ENCODE peak calls at places on chromosomes 6 and 20, in six cellular contexts. O is H1, I is neuronal stem cell, F is IMR-90, B is H9, Z is trophoblast cell. M is an unnamed sample.

GRCh38 chr6:167673951-167674350 is 152.8 kb upstream of the AFDN start:
- DNase-seq in O (no peak), I (no peak), B (no peak), Z (no peak), F (no peak), M (no peak)

GRCh38 chr6:96156425-96156824 is 140.7 kb downstream of the FUT9 start:
- DNase-seq in F (no peak), I (no peak), O (no peak), B (no peak), Z (no peak), M (peak)

GRCh38 chr6:107957165-107957908 is 671 bp downstream of the SEC63 start:
- DNase-seq in B (peak), F (peak), Z (peak), O (peak), I (peak), M (peak)

GRCh38 chr6:40343318-40343886 is 243.8 kb downstream of the LRFN2 start:
- DNase-seq in O (peak), F (no peak), I (no peak), Z (no peak), B (peak), M (no peak)

GRCh38 chr6:102127253-102127652 is 733.7 kb downstream of the GRIK2 start:
- DNase-seq in F (no peak), I (no peak), B (no peak), O (no peak), Z (no peak), M (no peak)

GRCh38 chr6:87870606-87871005 is 168.6 kb upstream of the AKIRIN2 start:
- DNase-seq in B (no peak), I (no peak), Z (peak), O (no peak), F (no peak), M (no peak)

GRCh38 chr6:122692175-122692598 is 82.0 kb downstream of the PKIB start:
- DNase-seq in B (no peak), Z (peak), F (peak), I (no peak), O (no peak), M (peak)

GRCh38 chr20:38839563-38839962 is 34.1 kb downstream of the PPP1R16B start:
- DNase-seq in F (no peak), B (no peak), O (no peak), I (no peak), Z (no peak), M (no peak)

GRCh38 chr6:6657085-6657819 is 68.7 kb downstream of the LY86 start:
- DNase-seq in O (no peak), B (no peak), F (no peak), Z (no peak), I (no peak), M (no peak)

GRCh38 chr6:154295733-154296132 is 60.9 kb downstream of the IPCEF1 start:
- DNase-seq in F (no peak), O (no peak), B (no peak), Z (no peak), I (no peak), M (no peak)

GRCh38 chr6:80872194-80872950 is 765.9 kb downstream of the BCKDHB start:
- DNase-seq in B (no peak), Z (no peak), I (no peak), F (no peak), O (no peak), M (no peak)

GRCh38 chr6:4687989-4688947 is 87.9 kb upstream of the CDYL start:
- DNase-seq in B (no peak), O (no peak), Z (peak), F (peak), I (no peak), M (peak)

GRCh38 chr6:142942805-142943227 is 2.2 kb downstream of the HIVEP2 start:
- DNase-seq in I (no peak), Z (no peak), F (peak), O (no peak), B (no peak), M (peak)

GRCh38 chr6:105873256-105873704 is 212.9 kb upstream of the PRDM1 start:
- DNase-seq in Z (no peak), F (no peak), B (no peak), I (no peak), O (no peak), M (no peak)

GRCh38 chr20:36861875-36862801 is 13.8 kb upstream of the TLDC2 start:
- DNase-seq in I (no peak), F (peak), Z (peak), B (peak), O (peak), M (peak)

GRCh38 chr6:10177703-10178102 is 237.2 kb downstream of the TFAP2A start:
- DNase-seq in B (no peak), O (no peak), I (no peak), Z (no peak), F (no peak), M (no peak)

GRCh38 chr6:150368762-150369161 is at the start of gene IYD:
- DNase-seq in Z (no peak), O (no peak), F (no peak), I (no peak), B (no peak), M (no peak)

GRCh38 chr20:46293084-46293483 is 15.2 kb downstream of the CDH22 start:
- DNase-seq in I (peak), O (no peak), B (no peak), Z (no peak), F (peak), M (peak)

GRCh38 chr6:169254456-169255316 is 1.0 kb upstream of the THBS2 start:
- DNase-seq in I (no peak), F (no peak), Z (no peak), B (no peak), O (no peak), M (no peak)

GRCh38 chr6:143579703-143580102 is 68.2 kb upstream of the FUCA2 start:
- DNase-seq in I (no peak), Z (peak), F (peak), B (no peak), O (no peak), M (no peak)

GRCh38 chr20:22723659-22724058 is 139.3 kb upstream of the FOXA2 start:
- DNase-seq in F (no peak), B (no peak), I (no peak), O (no peak), Z (no peak), M (peak)

GRCh38 chr6:141677598-141678211 is 455.0 kb upstream of the GJE1 start:
- DNase-seq in F (peak), B (no peak), I (peak), Z (no peak), O (no peak), M (peak)

GRCh38 chr6:161079566-161080262 is 88.1 kb downstream of the MAP3K4 start:
- DNase-seq in O (no peak), Z (no peak), B (no peak), I (no peak), F (peak), M (peak)

GRCh38 chr6:75151013-75151412 is 54.8 kb downstream of the COL12A1 start:
- DNase-seq in I (no peak), F (peak), B (no peak), Z (no peak), O (no peak), M (no peak)

GRCh38 chr6:91386204-91386603 is 799.3 kb upstream of the MAP3K7 start:
- DNase-seq in Z (no peak), B (no peak), F (no peak), O (no peak), I (no peak), M (no peak)

GRCh38 chr6:16105874-16106273 is 23.0 kb upstream of the MYLIP start:
- DNase-seq in O (no peak), I (no peak), F (peak), Z (no peak), B (no peak), M (peak)

GRCh38 chr6:113412589-113413367 is 444.4 kb upstream of the MARCKS start:
- DNase-seq in F (no peak), B (no peak), Z (no peak), I (no peak), O (no peak), M (peak)

GRCh38 chr20:4533734-4534133 is 188.0 kb upstream of the PRND start:
- DNase-seq in O (no peak), F (no peak), I (no peak), Z (no peak), B (no peak), M (no peak)

GRCh38 chr6:11323666-11324452 is 91.4 kb upstream of the NEDD9 start:
- DNase-seq in B (no peak), F (no peak), Z (peak), I (no peak), O (no peak), M (no peak)

GRCh38 chr6:45447721-45448120 is 70.0 kb upstream of the SUPT3H start:
- DNase-seq in O (no peak), B (no peak), Z (no peak), I (no peak), F (peak), M (no peak)

GRCh38 chr6:36615018-36615761 is 21.0 kb downstream of the SRSF3 start:
- DNase-seq in F (peak), O (no peak), B (peak), I (peak), Z (peak), M (peak)
- H3K14ac ChIP-seq in F (no peak), O (no peak), B (no peak), I (no peak), Z (no peak), M (no peak)

GRCh38 chr20:32582659-32583580 is 2.2 kb downstream of the NOL4L start:
- DNase-seq in O (peak), I (peak), Z (no peak), B (no peak), F (no peak), M (peak)
- H4K8ac ChIP-seq in O (peak), I (no peak), Z (peak), B (no peak), F (no peak), M (peak)

GRCh38 chr20:50957798-50958732 is at the start of gene DPM1:
- DNase-seq in O (peak), B (peak), Z (peak), I (peak), F (peak), M (peak)

GRCh38 chr20:50958733-50959542 is at the start of gene MOCS3:
- DNase-seq in Z (peak), I (no peak), O (peak), B (peak), F (peak), M (peak)

GRCh38 chr20:50957276-50957675 is 1.1 kb downstream of the DPM1 start:
- DNase-seq in B (no peak), F (no peak), Z (no peak), I (no peak), O (no peak), M (peak)

GRCh38 chr20:50953821-50954220 is 4.5 kb downstream of the DPM1 start:
- DNase-seq in I (no peak), O (no peak), B (no peak), Z (no peak), F (no peak), M (no peak)

DNA sequence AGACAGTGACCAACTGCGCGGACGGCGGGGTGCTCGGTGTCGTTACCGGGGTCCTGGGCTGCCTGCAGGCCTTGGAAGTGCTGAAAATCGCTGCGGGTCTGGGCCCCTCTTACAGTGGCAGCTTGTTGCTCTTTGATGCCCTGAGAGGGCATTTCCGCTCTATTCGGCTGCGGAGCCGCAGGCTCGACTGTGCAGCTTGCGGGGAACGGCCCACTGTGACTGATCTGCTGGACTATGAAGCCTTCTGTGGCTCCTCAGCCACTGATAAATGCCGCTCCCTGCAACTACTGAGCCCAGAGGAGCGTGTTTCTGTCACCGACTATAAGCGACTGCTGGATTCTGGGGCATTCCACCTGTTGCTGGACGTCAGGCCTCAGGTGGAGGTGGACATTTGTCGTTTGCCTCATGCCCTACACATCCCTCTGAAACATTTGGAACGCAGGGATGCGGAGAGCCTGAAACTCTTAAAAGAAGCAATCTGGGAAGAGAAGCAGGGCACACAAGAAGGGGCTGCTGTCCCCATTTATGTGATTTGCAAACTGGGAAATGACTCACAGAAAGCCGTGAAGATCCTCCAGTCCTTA is 1.0 kb downstream of the MOCS3 start:
- DNase-seq in F (no peak), B (no peak), O (no peak), I (no peak), Z (no peak), M (no peak)
- H3K14ac ChIP-seq in F (no peak), B (no peak), O (no peak), I (peak), Z (no peak), M (no peak)

GRCh38 chr20:62301111-62301668 is 1.6 kb upstream of the ADRM1 start:
- DNase-seq in I (no peak), O (no peak), B (peak), Z (no peak), F (no peak), M (no peak)

GRCh38 chr20:62303049-62303326 is 191 bp downstream of the ADRM1 start:
- DNase-seq in Z (no peak), F (no peak), B (no peak), O (no peak), I (no peak), M (no peak)

GRCh38 chr20:62301773-62302340 is 940 bp upstream of the ADRM1 start:
- DNase-seq in F (peak), I (peak), B (peak), O (peak), Z (peak), M (peak)

GRCh38 chr20:62303327-62304226 is 780 bp downstream of the ADRM1 start:
- DNase-seq in F (no peak), B (peak), Z (peak), I (no peak), O (no peak), M (peak)

GRCh38 chr20:62302341-62303048 is at the start of gene ADRM1:
- DNase-seq in I (peak), Z (peak), F (peak), B (peak), O (peak), M (peak)
- H4K8ac ChIP-seq in I (no peak), Z (peak), F (peak), B (no peak), O (peak), M (peak)

GRCh38 chr6:30112402-30113376 is at the start of gene TRIM31:
- DNase-seq in B (no peak), F (no peak), O (no peak), Z (no peak), I (no peak), M (no peak)

GRCh38 chr6:30113377-30113759 is 478 bp upstream of the TRIM31 start:
- DNase-seq in Z (no peak), B (no peak), F (no peak), O (no peak), I (no peak), M (no peak)

GRCh38 chr6:30111266-30111856 is 1.5 kb downstream of the TRIM31 start:
- DNase-seq in I (no peak), F (no peak), O (no peak), B (no peak), Z (no peak), M (no peak)

GRCh38 chr6:30116724-30117123 is 3.8 kb upstream of the TRIM31 start:
- DNase-seq in Z (no peak), B (no peak), O (no peak), F (no peak), I (no peak), M (no peak)

GRCh38 chr6:30113843-30114242 is 953 bp upstream of the TRIM31 start:
- DNase-seq in F (no peak), I (no peak), O (no peak), Z (no peak), B (no peak), M (no peak)
- H3K14ac ChIP-seq in F (no peak), I (no peak), O (no peak), Z (no peak), B (no peak), M (no peak)

GRCh38 chr6:14210663-14211595 is 93.4 kb downstream of the CD83 start:
- DNase-seq in F (peak), Z (peak), B (peak), O (peak), I (peak), M (peak)

GRCh38 chr6:14210077-14210476 is 92.5 kb downstream of the CD83 start:
- DNase-seq in B (no peak), O (no peak), I (no peak), Z (no peak), F (no peak), M (no peak)

GRCh38 chr6:14211596-14211961 is 94.0 kb downstream of the CD83 start:
- DNase-seq in F (peak), I (peak), B (peak), Z (no peak), O (no peak), M (peak)

GRCh38 chr6:14212020-14212419 is 94.4 kb downstream of the CD83 start:
- DNase-seq in I (no peak), B (peak), F (no peak), Z (no peak), O (no peak), M (no peak)

GRCh38 chr6:14212632-14213031 is 95.1 kb downstream of the CD83 start:
- DNase-seq in I (no peak), Z (no peak), B (no peak), F (no peak), O (no peak), M (no peak)
- H4K8ac ChIP-seq in I (no peak), Z (no peak), B (no peak), F (no peak), O (no peak), M (no peak)

GRCh38 chr20:63065911-63066310 is 59.1 kb upstream of the BHLHE23 start:
- DNase-seq in Z (no peak), F (no peak), O (no peak), I (no peak), B (no peak), M (no peak)

GRCh38 chr20:63066506-63067265 is 59.9 kb upstream of the BHLHE23 start:
- DNase-seq in Z (no peak), F (no peak), B (no peak), O (no peak), I (no peak), M (no peak)

GRCh38 chr20:63068711-63069367 is 62.1 kb upstream of the BHLHE23 start:
- DNase-seq in F (no peak), B (no peak), O (no peak), Z (no peak), I (no peak), M (no peak)

GRCh38 chr20:63067721-63068560 is 61.2 kb upstream of the BHLHE23 start:
- DNase-seq in F (no peak), Z (no peak), O (no peak), I (no peak), B (no peak), M (no peak)

GRCh38 chr20:63067266-63067635 is 60.5 kb upstream of the BHLHE23 start:
- DNase-seq in I (no peak), B (no peak), Z (no peak), O (no peak), F (no peak), M (no peak)
- H3K14ac ChIP-seq in I (no peak), B (no peak), Z (no peak), O (no peak), F (no peak), M (no peak)

GRCh38 chr6:31702421-31702818 is 704 bp downstream of the ABHD16A start:
- DNase-seq in O (no peak), Z (no peak), B (no peak), F (no peak), I (no peak), M (no peak)
- H4K8ac ChIP-seq in O (no peak), Z (peak), B (no peak), F (peak), I (no peak), M (no peak)

M was measured in mesenchymal stem cell.